ENCODE peak calls at places on chromosomes 3 and 15, in seven cellular contexts. S is ascending aorta, B is fibroblast of lung, L is heart right ventricle, E is tibial nerve, H is thyroid gland, J is hepatocyte. V is an unnamed sample.
A peak's percentile ranks its signal among the peaks of the same experiment; 100 is the strongest.

GRCh38 chr3:52681610-52682009 is 4.1 kb downstream of the PBRM1 start:
- DNase-seq in S (no peak), B (no peak), L (no peak), E (no peak), H (no peak), J (no peak), V (no peak)

GRCh38 chr3:135352213-135352612 is 557.2 kb downstream of the EPHB1 start:
- DNase-seq in S (no peak), B (no peak), L (no peak), E (no peak), H (no peak), J (no peak), V (no peak)

GRCh38 chr15:89361451-89362202 is 27.0 kb upstream of the POLG start:
- DNase-seq in S (no peak), B (peak; percentile 55), L (peak; percentile 70), E (peak; percentile 48), H (peak; percentile 69), J (peak; percentile 89), V (no peak)

GRCh38 chr15:37204698-37205097 is 104.3 kb upstream of the MEIS2 start:
- DNase-seq in S (no peak), B (no peak), L (no peak), E (no peak), H (no peak), J (peak; percentile 7), V (no peak)

GRCh38 chr3:184710870-184711365 is 946 bp downstream of the MAGEF1 start:
- DNase-seq in S (no peak), B (peak; percentile 17), L (no peak), E (no peak), H (no peak), J (no peak), V (peak; percentile 85)

GRCh38 chr15:57769266-57769665 is 62.8 kb downstream of the POLR2M start:
- DNase-seq in S (peak; percentile 29), B (no peak), L (peak; percentile 76), E (peak; percentile 34), H (peak; percentile 6), J (no peak), V (no peak)

GRCh38 chr3:27630892-27631291 is 91.2 kb downstream of the EOMES start:
- DNase-seq in S (no peak), B (peak; percentile 68), L (no peak), E (no peak), H (no peak), J (no peak), V (no peak)

GRCh38 chr3:187026321-187026678 is 96.0 kb downstream of the ST6GAL1 start:
- DNase-seq in S (no peak), B (no peak), L (no peak), E (no peak), H (no peak), J (no peak), V (no peak)

GRCh38 chr3:36635731-36636130 is 128.6 kb downstream of the DCLK3 start:
- DNase-seq in S (no peak), B (peak; percentile 18), L (no peak), E (no peak), H (no peak), J (no peak), V (no peak)

GRCh38 chr15:30878515-30878914 is 25.2 kb upstream of the FAN1 start:
- DNase-seq in S (no peak), B (no peak), L (no peak), E (no peak), H (no peak), J (no peak), V (no peak)

GRCh38 chr3:4493931-4494806 is 1.0 kb downstream of the ITPR1 start:
- DNase-seq in S (no peak), B (peak; percentile 38), L (peak; percentile 16), E (no peak), H (no peak), J (peak; percentile 34), V (no peak)

GRCh38 chr15:74780983-74781672 is 752 bp upstream of the CSK start:
- DNase-seq in S (no peak), B (peak; percentile 24), L (no peak), E (no peak), H (no peak), J (no peak), V (no peak)

GRCh38 chr3:33385423-33385822 is 54.8 kb downstream of the UBP1 start:
- DNase-seq in S (no peak), B (no peak), L (no peak), E (no peak), H (no peak), J (no peak), V (no peak)

GRCh38 chr3:66398228-66399025 is 102.4 kb downstream of the LRIG1 start:
- DNase-seq in S (no peak), B (no peak), L (no peak), E (no peak), H (no peak), J (no peak), V (no peak)

GRCh38 chr3:189108032-189108431 is 63.7 kb upstream of the TPRG1 start:
- DNase-seq in S (no peak), B (no peak), L (no peak), E (no peak), H (no peak), J (peak; percentile 13), V (no peak)

GRCh38 chr15:31606942-31607497 is 280.4 kb downstream of the KLF13 start:
- DNase-seq in S (no peak), B (no peak), L (no peak), E (no peak), H (no peak), J (no peak), V (no peak)

GRCh38 chr3:121663171-121663847 is 2.6 kb upstream of the HCLS1 start:
- DNase-seq in S (no peak), B (no peak), L (no peak), E (no peak), H (no peak), J (no peak), V (no peak)

GRCh38 chr3:128907706-128908445 is 28.5 kb downstream of the ACAD9 start:
- DNase-seq in S (no peak), B (no peak), L (no peak), E (no peak), H (no peak), J (no peak), V (no peak)

GRCh38 chr15:101020945-101021344 is 101.8 kb downstream of the LRRK1 start:
- DNase-seq in S (no peak), B (no peak), L (no peak), E (no peak), H (no peak), J (no peak), V (peak; percentile 60)

GRCh38 chr15:99016680-99017321 is 9.2 kb upstream of the PGPEP1L start:
- DNase-seq in S (no peak), B (peak; percentile 64), L (peak; percentile 25), E (no peak), H (no peak), J (no peak), V (no peak)

DNA sequence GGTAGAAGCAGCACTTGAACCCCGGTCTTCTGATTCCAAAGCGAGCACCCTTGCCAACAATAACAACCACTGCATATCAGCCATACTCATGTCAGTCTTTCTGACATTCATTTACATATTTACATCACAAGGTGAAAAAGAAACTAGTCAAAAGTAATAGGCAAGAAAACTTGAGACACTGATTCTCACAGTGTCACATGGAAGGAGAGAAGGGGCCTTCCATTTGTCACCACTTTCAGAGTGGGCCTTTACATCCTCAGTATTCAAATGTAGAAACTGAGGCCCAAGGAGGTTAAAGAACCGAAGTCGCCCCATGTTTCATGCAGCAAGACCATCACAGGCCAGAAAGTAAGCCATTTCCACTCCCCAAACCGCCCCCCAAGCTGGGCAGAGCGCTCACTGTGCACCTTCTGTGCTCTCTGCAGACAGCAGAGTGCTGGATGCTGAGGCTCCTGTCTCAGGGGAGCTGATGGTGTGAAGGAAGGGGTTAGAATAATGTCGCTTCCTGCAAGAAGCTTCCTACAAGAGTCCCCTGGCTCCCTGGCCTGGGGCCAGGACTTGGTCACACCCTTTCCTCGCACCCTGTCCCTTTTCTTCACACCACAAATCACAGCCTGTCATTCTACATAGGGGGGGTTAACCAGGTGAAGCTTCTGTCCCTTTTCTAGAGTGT is 260.1 kb downstream of the UACA start:
- DNase-seq in S (no peak), B (no peak), L (no peak), E (no peak), H (no peak), J (no peak), V (no peak)
- H3K4me1 ChIP-seq in S (peaks cover 32% of the 10 kb centered on the region), B (peaks cover 24% of the 10 kb centered on the region), L (peaks cover 13% of the 10 kb centered on the region), E (no peaks in the 10 kb centered on the region), H (peaks cover 12% of the 10 kb centered on the region), J (peaks cover 24% of the 10 kb centered on the region), V (peaks cover 36% of the 10 kb centered on the region)

GRCh38 chr3:24088782-24089181 is 143.7 kb downstream of the NR1D2 start:
- DNase-seq in S (no peak), B (peak; percentile 11), L (no peak), E (no peak), H (no peak), J (peak; percentile 35), V (no peak)
- TF ChIP-seq CTCF in S (peak; percentile 13), B (peak; percentile 63), L (no peak), E (no peak), H (no peak), J (peak; percentile 34), V (peak; percentile 6)

GRCh38 chr3:71111784-71112440 is 471.6 kb downstream of the FOXP1 start:
- DNase-seq in S (no peak), B (peak; percentile 90), L (no peak), E (no peak), H (no peak), J (no peak), V (no peak)

GRCh38 chr3:71114610-71115009 is 468.9 kb downstream of the FOXP1 start:
- DNase-seq in S (no peak), B (no peak), L (no peak), E (no peak), H (no peak), J (no peak), V (no peak)

GRCh38 chr3:71109977-71110285 is 473.6 kb downstream of the FOXP1 start:
- DNase-seq in S (no peak), B (no peak), L (no peak), E (no peak), H (no peak), J (no peak), V (no peak)

GRCh38 chr3:71110531-71111222 is 472.9 kb downstream of the FOXP1 start:
- DNase-seq in S (no peak), B (no peak), L (no peak), E (no peak), H (no peak), J (no peak), V (no peak)

DNA sequence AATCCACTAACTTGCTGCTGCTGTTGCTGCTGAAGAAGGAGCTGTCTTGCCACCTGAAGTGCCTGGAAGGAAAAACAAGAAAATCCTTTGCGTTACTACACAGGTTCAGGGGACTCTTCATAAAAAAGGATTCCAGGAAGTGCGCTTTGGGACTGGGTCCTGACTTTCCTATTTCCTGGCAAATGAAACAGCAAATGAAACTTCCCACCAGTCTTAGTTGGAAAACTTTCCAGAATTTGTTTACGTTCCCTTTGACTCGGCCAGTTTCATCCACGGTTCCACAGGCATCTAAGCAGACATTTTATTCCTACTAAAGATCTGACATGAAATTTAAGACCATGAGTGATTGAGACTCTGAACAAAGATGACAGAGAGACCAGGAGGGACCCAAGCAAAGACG is 471.0 kb downstream of the FOXP1 start:
- DNase-seq in S (no peak), B (no peak), L (no peak), E (no peak), H (no peak), J (no peak), V (no peak)
- H3K4me1 ChIP-seq in S (peaks cover 71% of the 10 kb centered on the region), B (peaks cover 37% of the 10 kb centered on the region), L (peaks cover 35% of the 10 kb centered on the region), E (no peaks in the 10 kb centered on the region), H (peaks cover 39% of the 10 kb centered on the region), J (peaks cover 6% of the 10 kb centered on the region), V (peaks cover 18% of the 10 kb centered on the region)

DNA sequence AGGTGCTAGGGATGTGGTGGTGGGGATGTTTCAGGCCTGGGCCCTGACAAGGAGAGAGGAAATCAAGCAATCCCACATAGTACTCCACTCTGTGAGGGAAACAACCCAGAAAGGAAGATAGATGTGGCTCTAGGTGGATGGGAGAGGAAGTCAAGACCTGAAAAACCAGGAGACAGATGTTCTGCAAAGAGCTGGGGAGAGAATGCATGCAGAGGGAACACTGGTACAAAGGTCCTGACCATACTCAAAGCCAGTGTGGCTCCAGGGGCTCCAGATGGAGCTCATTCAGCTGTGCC is 15.7 kb upstream of the VILL start:
- DNase-seq in S (no peak), B (no peak), L (no peak), E (no peak), H (no peak), J (no peak), V (no peak)
- TF ChIP-seq CTCF in S (peak; percentile 1), B (no peak), L (no peak), E (no peak), H (no peak), J (no peak), V (no peak)

V was measured in vagina.